ENCODE peak calls at places on chromosomes 2 and 18, in five cellular contexts. A, Z, F, C and Q are unnamed samples.

GRCh38 chr2:127176371-127177311 is 43.5 kb downstream of the CYP27C1 start:
- DNase-seq in C (peak), F (no peak), A (no peak), Z (no peak), Q (no peak)

GRCh38 chr2:99727199-99727598 is 237.4 kb upstream of the REV1 start:
- DNase-seq in C (no peak), Z (no peak), F (no peak), A (no peak), Q (no peak)

GRCh38 chr2:137659616-137660015 is 304.7 kb upstream of the HNMT start:
- DNase-seq in C (no peak), A (no peak), Z (no peak), F (no peak), Q (no peak)

GRCh38 chr2:179850188-179850587 is 11.2 kb downstream of the ZNF385B start:
- DNase-seq in Z (no peak), C (no peak), F (no peak), A (no peak), Q (no peak)

GRCh38 chr2:160220545-160221009 is 20.5 kb upstream of the ITGB6 start:
- DNase-seq in Z (no peak), F (no peak), A (peak), C (no peak), Q (no peak)

GRCh38 chr2:46469116-46469515 is 10.2 kb upstream of the TMEM247 start:
- DNase-seq in C (no peak), Z (no peak), A (no peak), F (no peak), Q (no peak)

GRCh38 chr2:200609027-200609614 is 23.3 kb downstream of the AOX1 start:
- DNase-seq in A (no peak), Z (no peak), C (peak), F (no peak), Q (no peak)

GRCh38 chr2:74991977-74992376 is 33.5 kb downstream of the POLE4 start:
- DNase-seq in A (no peak), F (no peak), Z (no peak), C (no peak), Q (no peak)

GRCh38 chr2:112031916-112032582 is 23.0 kb upstream of the TMEM87B start:
- DNase-seq in C (no peak), Z (no peak), F (no peak), A (peak), Q (no peak)

GRCh38 chr2:101410716-101411115 is 23.4 kb upstream of the CREG2 start:
- DNase-seq in C (no peak), A (no peak), F (no peak), Z (no peak), Q (no peak)

GRCh38 chr2:174053784-174054183 is 88.6 kb upstream of the SP3 start:
- DNase-seq in C (no peak), A (no peak), F (no peak), Z (no peak), Q (no peak)

GRCh38 chr2:144459937-144460336 is 60.0 kb downstream of the ZEB2 start:
- DNase-seq in C (no peak), Z (no peak), F (no peak), A (no peak), Q (no peak)

GRCh38 chr18:33870059-33870458 is 292.0 kb downstream of the ASXL3 start:
- DNase-seq in A (no peak), C (no peak), Z (no peak), F (no peak), Q (no peak)

GRCh38 chr2:155908567-155908966 is 424.0 kb downstream of the NR4A2 start:
- DNase-seq in C (no peak), A (no peak), F (no peak), Z (no peak), Q (no peak)

GRCh38 chr2:235238537-235238936 is 255.3 kb upstream of the AGAP1 start:
- DNase-seq in Z (no peak), F (no peak), C (peak), A (no peak), Q (no peak)

DNA sequence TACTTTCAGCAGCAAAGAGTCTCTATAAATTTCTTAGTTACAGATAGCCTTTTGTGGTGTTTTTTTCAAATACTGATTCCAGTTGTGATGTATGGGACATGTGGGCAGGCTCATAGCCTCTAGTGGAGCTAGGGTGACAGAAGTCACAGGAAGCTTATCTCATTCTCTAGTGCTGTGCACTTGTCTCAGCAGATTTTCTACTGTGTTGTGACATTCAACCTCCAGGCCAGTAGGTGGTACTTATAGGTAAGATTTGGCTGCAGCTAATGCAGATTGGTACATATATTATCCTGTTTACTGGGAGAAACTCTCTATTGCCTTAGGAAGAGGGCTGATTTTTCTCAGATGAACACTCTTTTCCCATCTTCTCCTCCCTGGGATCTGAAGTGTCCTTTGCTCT is 176.2 kb downstream of the CALCRL start:
- DNase-seq in F (no peak), A (no peak), Z (no peak), C (no peak), Q (no peak)
- TF ChIP-seq CTCF in F (peak), A (no peak), Z (no peak), C (no peak), Q (no peak)

GRCh38 chr18:54127759-54128378 is 96.6 kb downstream of the MBD2 start:
- DNase-seq in F (peak), Z (no peak), A (peak), C (no peak), Q (peak)
- TF ChIP-seq CTCF in F (peak), Z (no peak), A (peak), C (peak), Q (peak)

GRCh38 chr2:138716183-138716582 is 64.0 kb downstream of the NXPH2 start:
- DNase-seq in F (no peak), A (peak), C (no peak), Z (no peak), Q (no peak)
- TF ChIP-seq CTCF in F (peak), A (peak), C (no peak), Z (no peak), Q (no peak)

GRCh38 chr2:206555721-206556120 is 86.6 kb upstream of the FAM237A start:
- DNase-seq in A (no peak), C (no peak), Z (no peak), F (no peak), Q (no peak)
- TF ChIP-seq CTCF in A (no peak), C (no peak), Z (no peak), F (no peak), Q (no peak)

GRCh38 chr2:84649487-84650142 is 133.3 kb downstream of the DNAH6 start:
- DNase-seq in C (no peak), Z (no peak), A (no peak), F (no peak), Q (no peak)

GRCh38 chr2:84649058-84649457 is 132.8 kb downstream of the DNAH6 start:
- DNase-seq in A (no peak), Z (no peak), C (no peak), F (no peak), Q (no peak)

GRCh38 chr2:84654414-84654813 is 138.1 kb downstream of the DNAH6 start:
- DNase-seq in Z (no peak), A (no peak), C (no peak), F (no peak), Q (no peak)

GRCh38 chr2:84652430-84652829 is 136.1 kb downstream of the DNAH6 start:
- DNase-seq in C (no peak), Z (no peak), A (no peak), F (no peak), Q (no peak)

DNA sequence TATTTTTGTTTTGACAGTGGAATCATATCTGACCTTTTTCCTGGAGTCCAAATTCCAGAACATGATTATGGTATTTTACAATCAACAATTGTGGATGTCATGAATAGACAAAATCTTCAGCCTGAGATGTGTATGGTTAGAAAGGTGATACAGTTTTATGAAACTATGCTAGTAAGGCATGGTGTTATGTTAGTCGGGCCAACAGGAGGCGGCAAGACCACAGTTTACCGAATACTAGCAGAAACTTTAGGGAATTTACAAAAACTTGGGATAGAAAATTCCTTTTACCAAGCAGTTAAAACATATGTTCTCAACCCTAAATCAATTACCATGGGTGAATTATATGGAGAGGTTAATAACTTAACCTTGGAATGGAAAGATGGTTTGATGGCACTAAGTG is 137.0 kb downstream of the DNAH6 start:
- DNase-seq in F (no peak), A (no peak), C (no peak), Z (no peak), Q (no peak)
- TF ChIP-seq CTCF in F (peak), A (no peak), C (no peak), Z (no peak), Q (no peak)

GRCh38 chr2:69375494-69376353 is 11.3 kb downstream of the GFPT1 start:
- DNase-seq in Z (no peak), A (peak), C (no peak), F (no peak), Q (peak)
- TF ChIP-seq CTCF in Z (peak), A (peak), C (peak), F (peak), Q (peak)

GRCh38 chr2:54176577-54176976 is 61.2 kb downstream of the ACYP2 start:
- DNase-seq in C (peak), A (peak), Z (no peak), F (peak), Q (no peak)
- TF ChIP-seq CTCF in C (peak), A (peak), Z (no peak), F (peak), Q (peak)

DNA sequence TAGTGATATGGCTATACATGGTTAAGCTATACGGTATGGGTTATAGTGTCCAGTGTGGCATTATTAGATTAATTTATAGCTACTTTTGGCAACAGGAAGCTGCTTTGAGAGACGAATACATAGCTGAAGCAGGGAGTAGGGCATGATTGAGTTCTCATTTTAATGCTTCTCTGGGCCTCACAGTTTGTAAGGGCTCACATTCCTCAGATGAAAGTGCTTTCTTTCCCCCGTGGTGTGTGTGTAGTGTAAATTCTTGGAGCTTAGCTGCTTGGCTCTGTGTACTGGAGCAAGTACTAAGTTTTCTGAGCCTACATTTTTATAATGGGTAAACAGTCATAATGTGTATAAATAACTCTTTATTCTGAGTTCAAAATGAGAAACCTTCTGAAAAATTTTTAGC is 173.7 kb downstream of the PTPRM start:
- DNase-seq in A (no peak), C (no peak), Z (no peak), F (no peak), Q (no peak)
- TF ChIP-seq CTCF in A (no peak), C (no peak), Z (no peak), F (no peak), Q (no peak)

DNA sequence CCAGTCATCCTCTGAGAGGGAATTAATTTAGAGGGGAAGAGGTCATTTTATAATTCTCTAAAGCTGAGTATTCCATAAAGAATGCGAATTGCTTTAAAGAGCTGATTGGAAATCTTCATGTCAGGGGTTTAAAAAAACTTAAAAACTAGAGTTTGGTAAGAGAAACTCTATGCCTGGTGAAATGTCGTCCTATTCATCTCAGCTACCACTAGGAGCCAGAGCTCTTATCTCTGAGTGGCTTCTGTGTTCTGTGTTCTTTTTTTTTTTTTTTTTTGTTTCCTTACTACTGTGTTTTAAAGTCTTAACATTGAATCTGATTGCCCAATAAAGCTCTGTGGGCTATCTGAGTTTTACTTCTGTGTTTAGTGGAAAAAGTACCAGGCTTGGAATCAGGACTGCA is 494.9 kb downstream of the RIT2 start:
- DNase-seq in C (no peak), A (no peak), F (no peak), Z (no peak), Q (no peak)
- TF ChIP-seq CTCF in C (no peak), A (no peak), F (no peak), Z (no peak), Q (no peak)

DNA sequence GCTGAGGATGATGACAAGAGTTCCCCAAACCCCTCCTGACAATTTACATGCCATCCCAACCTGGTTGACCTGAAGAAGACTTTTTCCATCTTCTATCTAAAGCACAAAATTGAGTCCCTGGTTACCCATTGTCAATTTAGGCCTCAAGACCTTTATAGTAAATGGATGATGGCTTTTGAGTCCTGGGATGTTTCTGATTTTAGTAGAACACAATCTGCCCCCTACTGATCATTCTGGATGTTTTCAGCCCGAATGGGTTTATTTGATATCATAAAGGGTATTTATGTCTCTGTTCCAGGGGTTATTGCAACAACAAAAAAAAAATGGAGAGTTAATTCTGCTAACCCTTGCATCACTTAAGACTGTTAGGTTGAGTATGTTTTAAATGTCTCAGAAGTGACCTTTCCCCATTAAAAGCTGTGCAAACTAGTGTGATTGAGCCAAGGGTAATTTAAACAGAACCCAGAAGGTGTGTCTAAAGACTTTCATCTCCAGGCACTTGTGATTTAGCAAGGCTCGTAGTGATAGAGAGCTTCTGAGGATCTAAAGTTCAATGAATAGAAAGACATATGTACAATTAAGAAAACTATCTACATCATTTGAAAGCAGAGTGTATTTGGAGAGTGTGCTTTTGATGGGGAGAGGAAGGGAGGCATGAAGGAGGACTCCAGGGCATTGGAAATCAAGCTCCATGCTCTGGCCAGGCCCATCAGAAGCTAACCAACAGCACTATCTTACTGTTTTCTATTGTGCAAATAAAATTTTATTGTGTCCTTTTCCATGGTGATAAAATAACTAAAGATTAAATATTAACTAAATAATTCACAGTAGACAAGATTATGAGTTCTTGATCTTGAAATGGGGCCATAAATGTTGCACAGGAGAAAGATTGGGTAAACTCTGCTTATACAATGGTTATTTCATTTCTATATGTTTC is 96.6 kb upstream of the NOSTRIN start:
- DNase-seq in A (peak), Z (no peak), C (no peak), F (no peak), Q (no peak)
- TF ChIP-seq CTCF in A (peak), Z (no peak), C (no peak), F (peak), Q (peak)